ENCODE peak calls at places on chromosomes 3 and 15, in nine cellular contexts. One of them, this sample, is unnamed.

GRCh38 chr3:188320757-188321156 is 166.8 kb downstream of the LPP start:
- DNase-seq in heart right ventricle: no peak
- DNase-seq in tibial nerve: no peak
- DNase-seq in WERI-Rb-1: no peak
- DNase-seq in bronchial epithelial cell: no peak
- DNase-seq in GM10248: no peak
- DNase-seq in Panc1: no peak
- DNase-seq in NB4: no peak
- DNase-seq in A549: no peak
- DNase-seq in this sample: no peak

GRCh38 chr3:32733631-32734229 is 48.7 kb downstream of the CNOT10 start:
- DNase-seq in heart right ventricle: no peak
- DNase-seq in tibial nerve: no peak
- DNase-seq in WERI-Rb-1: no peak
- DNase-seq in bronchial epithelial cell: peak; percentile 54
- DNase-seq in GM10248: peak; percentile 37
- DNase-seq in Panc1: peak; percentile 15
- DNase-seq in NB4: peak; percentile 64
- DNase-seq in A549: peak; percentile 42
- DNase-seq in this sample: no peak

GRCh38 chr3:15116032-15116653 is 17.2 kb upstream of the RBSN start:
- DNase-seq in heart right ventricle: no peak
- DNase-seq in tibial nerve: no peak
- DNase-seq in WERI-Rb-1: no peak
- DNase-seq in bronchial epithelial cell: no peak
- DNase-seq in GM10248: no peak
- DNase-seq in Panc1: no peak
- DNase-seq in NB4: no peak
- DNase-seq in A549: no peak
- DNase-seq in this sample: no peak

GRCh38 chr3:152385761-152386160 is 117.0 kb downstream of the MBNL1 start:
- DNase-seq in heart right ventricle: no peak
- DNase-seq in tibial nerve: no peak
- DNase-seq in WERI-Rb-1: no peak
- DNase-seq in bronchial epithelial cell: no peak
- DNase-seq in GM10248: no peak
- DNase-seq in Panc1: no peak
- DNase-seq in NB4: no peak
- DNase-seq in A549: no peak
- DNase-seq in this sample: no peak

GRCh38 chr3:181709537-181710279 is 2.0 kb upstream of the SOX2 start:
- DNase-seq in heart right ventricle: peak; percentile 68
- DNase-seq in tibial nerve: peak; percentile 85
- DNase-seq in WERI-Rb-1: peak; percentile 68
- DNase-seq in bronchial epithelial cell: peak; percentile 57
- DNase-seq in GM10248: no peak
- DNase-seq in Panc1: no peak
- DNase-seq in NB4: peak; percentile 60
- DNase-seq in A549: no peak
- DNase-seq in this sample: peak; percentile 81

GRCh38 chr3:37904614-37905047 is 43.0 kb downstream of the CTDSPL start:
- DNase-seq in heart right ventricle: no peak
- DNase-seq in tibial nerve: no peak
- DNase-seq in WERI-Rb-1: no peak
- DNase-seq in bronchial epithelial cell: peak; percentile 50
- DNase-seq in GM10248: no peak
- DNase-seq in Panc1: no peak
- DNase-seq in NB4: no peak
- DNase-seq in A549: no peak
- DNase-seq in this sample: no peak

GRCh38 chr3:187616307-187616939 is 53.8 kb downstream of the SST start:
- DNase-seq in heart right ventricle: peak; percentile 34
- DNase-seq in tibial nerve: no peak
- DNase-seq in WERI-Rb-1: peak; percentile 43
- DNase-seq in bronchial epithelial cell: peak; percentile 50
- DNase-seq in GM10248: peak; percentile 38
- DNase-seq in Panc1: peak; percentile 18
- DNase-seq in NB4: peak; percentile 62
- DNase-seq in A549: peak; percentile 18
- DNase-seq in this sample: peak; percentile 77

GRCh38 chr15:66835558-66835878 is 133.5 kb downstream of the SMAD6 start:
- DNase-seq in heart right ventricle: peak; percentile 52
- DNase-seq in tibial nerve: no peak
- DNase-seq in WERI-Rb-1: no peak
- DNase-seq in bronchial epithelial cell: no peak
- DNase-seq in GM10248: no peak
- DNase-seq in Panc1: no peak
- DNase-seq in NB4: peak; percentile 26
- DNase-seq in A549: no peak
- DNase-seq in this sample: no peak

GRCh38 chr15:64774556-64775523 is 549 bp downstream of the RBPMS2 start:
- DNase-seq in heart right ventricle: peak; percentile 28
- DNase-seq in tibial nerve: no peak
- DNase-seq in WERI-Rb-1: peak; percentile 26
- DNase-seq in bronchial epithelial cell: no peak
- DNase-seq in GM10248: no peak
- DNase-seq in Panc1: no peak
- DNase-seq in NB4: no peak
- DNase-seq in A549: no peak
- DNase-seq in this sample: peak; percentile 18

GRCh38 chr3:128320551-128321340 is 145.9 kb downstream of the DNAJB8 start:
- DNase-seq in heart right ventricle: no peak
- DNase-seq in tibial nerve: no peak
- DNase-seq in WERI-Rb-1: no peak
- DNase-seq in bronchial epithelial cell: no peak
- DNase-seq in GM10248: no peak
- DNase-seq in Panc1: no peak
- DNase-seq in NB4: no peak
- DNase-seq in A549: no peak
- DNase-seq in this sample: no peak

GRCh38 chr15:27183182-27183581 is 212.2 kb downstream of the GABRG3 start:
- DNase-seq in heart right ventricle: no peak
- DNase-seq in tibial nerve: no peak
- DNase-seq in WERI-Rb-1: no peak
- DNase-seq in bronchial epithelial cell: no peak
- DNase-seq in GM10248: no peak
- DNase-seq in Panc1: no peak
- DNase-seq in NB4: no peak
- DNase-seq in A549: no peak
- DNase-seq in this sample: no peak

GRCh38 chr3:32667072-32667582 is 17.9 kb upstream of the CNOT10 start:
- DNase-seq in heart right ventricle: no peak
- DNase-seq in tibial nerve: no peak
- DNase-seq in WERI-Rb-1: no peak
- DNase-seq in bronchial epithelial cell: peak; percentile 39
- DNase-seq in GM10248: no peak
- DNase-seq in Panc1: no peak
- DNase-seq in NB4: no peak
- DNase-seq in A549: no peak
- DNase-seq in this sample: no peak

DNA sequence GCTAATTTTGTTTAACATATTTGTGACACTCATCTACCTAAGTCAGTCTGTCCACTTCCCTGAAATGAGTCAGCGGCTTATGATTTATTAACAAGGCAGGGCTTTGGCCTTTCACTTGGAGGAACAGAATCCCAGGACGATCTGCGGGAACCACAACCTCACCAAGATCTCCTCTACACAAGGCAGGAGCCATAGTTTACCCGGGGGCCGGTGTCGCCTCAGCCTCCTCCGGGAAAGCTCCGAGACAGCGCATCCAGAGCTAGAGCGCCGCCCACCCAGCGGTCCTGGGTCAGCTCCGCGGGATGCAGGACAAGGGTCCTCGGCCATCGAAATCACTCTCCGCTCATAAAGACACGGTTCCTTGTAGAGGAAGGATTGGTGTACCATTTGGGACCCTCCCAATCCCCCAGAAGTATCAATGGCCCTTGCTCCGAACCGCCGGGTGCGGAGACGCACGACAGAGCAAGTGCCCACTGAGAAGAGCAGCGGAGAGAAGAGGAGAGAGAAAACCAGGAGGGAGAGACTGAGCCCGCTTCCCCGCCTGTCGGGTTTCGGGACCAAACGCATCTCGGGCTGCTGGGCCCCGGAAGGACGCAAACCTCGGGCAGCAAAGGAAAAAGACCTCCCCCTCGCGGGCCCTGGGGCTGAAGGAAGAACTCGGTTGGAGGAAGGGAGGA is 13.1 kb upstream of the ALCAM start:
- DNase-seq in heart right ventricle: no peak
- DNase-seq in tibial nerve: no peak
- DNase-seq in WERI-Rb-1: no peak
- DNase-seq in bronchial epithelial cell: peak; percentile 70
- DNase-seq in GM10248: peak; percentile 19
- DNase-seq in Panc1: no peak
- DNase-seq in NB4: no peak
- DNase-seq in A549: no peak
- DNase-seq in this sample: no peak
- TF ChIP-seq CTCF in heart right ventricle: no peak
- TF ChIP-seq CTCF in tibial nerve: no peak
- TF ChIP-seq CTCF in WERI-Rb-1: no peak
- TF ChIP-seq CTCF in bronchial epithelial cell: no peak
- TF ChIP-seq CTCF in GM10248: no peak
- TF ChIP-seq CTCF in Panc1: no peak
- TF ChIP-seq CTCF in NB4: no peak
- TF ChIP-seq CTCF in A549: no peak
- TF ChIP-seq CTCF in this sample: no peak

DNA sequence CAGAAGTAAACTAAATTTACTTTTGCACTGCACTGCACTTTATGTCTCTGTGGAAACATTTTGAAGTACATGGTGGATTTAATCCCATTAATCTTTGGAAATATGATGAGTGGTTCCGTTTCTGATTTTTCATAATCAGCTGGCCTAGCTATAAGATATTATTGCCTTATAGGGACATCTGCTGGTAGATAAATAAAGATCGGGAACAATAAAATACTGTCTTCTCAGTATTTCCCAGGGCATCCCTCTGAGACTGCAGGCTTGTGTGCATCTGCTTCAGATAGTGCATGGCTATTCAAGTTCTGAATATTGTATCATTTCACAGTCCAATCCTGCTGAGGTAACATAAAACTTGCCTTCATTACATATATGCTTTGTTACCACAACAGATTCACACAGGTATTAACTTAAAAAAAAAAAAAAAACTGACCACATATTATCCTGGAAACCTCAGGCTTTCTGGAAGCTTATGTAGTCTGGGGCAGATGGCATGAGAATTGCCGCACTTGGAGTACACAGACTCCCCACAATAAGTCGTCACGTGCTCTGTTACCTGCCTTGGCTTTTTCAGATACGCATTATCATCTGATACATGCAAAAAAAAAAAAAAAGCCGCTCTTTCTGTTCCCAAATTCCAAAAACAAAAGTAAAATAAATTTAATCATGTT is 330.8 kb upstream of the AGTR1 start:
- DNase-seq in heart right ventricle: no peak
- DNase-seq in tibial nerve: no peak
- DNase-seq in WERI-Rb-1: no peak
- DNase-seq in bronchial epithelial cell: peak; percentile 8
- DNase-seq in GM10248: no peak
- DNase-seq in Panc1: no peak
- DNase-seq in NB4: no peak
- DNase-seq in A549: peak; percentile 4
- DNase-seq in this sample: no peak
- TF ChIP-seq CTCF in heart right ventricle: no peak
- TF ChIP-seq CTCF in tibial nerve: no peak
- TF ChIP-seq CTCF in WERI-Rb-1: no peak
- TF ChIP-seq CTCF in bronchial epithelial cell: no peak
- TF ChIP-seq CTCF in GM10248: no peak
- TF ChIP-seq CTCF in Panc1: peak; percentile 18
- TF ChIP-seq CTCF in NB4: no peak
- TF ChIP-seq CTCF in A549: peak; percentile 44
- TF ChIP-seq CTCF in this sample: no peak

DNA sequence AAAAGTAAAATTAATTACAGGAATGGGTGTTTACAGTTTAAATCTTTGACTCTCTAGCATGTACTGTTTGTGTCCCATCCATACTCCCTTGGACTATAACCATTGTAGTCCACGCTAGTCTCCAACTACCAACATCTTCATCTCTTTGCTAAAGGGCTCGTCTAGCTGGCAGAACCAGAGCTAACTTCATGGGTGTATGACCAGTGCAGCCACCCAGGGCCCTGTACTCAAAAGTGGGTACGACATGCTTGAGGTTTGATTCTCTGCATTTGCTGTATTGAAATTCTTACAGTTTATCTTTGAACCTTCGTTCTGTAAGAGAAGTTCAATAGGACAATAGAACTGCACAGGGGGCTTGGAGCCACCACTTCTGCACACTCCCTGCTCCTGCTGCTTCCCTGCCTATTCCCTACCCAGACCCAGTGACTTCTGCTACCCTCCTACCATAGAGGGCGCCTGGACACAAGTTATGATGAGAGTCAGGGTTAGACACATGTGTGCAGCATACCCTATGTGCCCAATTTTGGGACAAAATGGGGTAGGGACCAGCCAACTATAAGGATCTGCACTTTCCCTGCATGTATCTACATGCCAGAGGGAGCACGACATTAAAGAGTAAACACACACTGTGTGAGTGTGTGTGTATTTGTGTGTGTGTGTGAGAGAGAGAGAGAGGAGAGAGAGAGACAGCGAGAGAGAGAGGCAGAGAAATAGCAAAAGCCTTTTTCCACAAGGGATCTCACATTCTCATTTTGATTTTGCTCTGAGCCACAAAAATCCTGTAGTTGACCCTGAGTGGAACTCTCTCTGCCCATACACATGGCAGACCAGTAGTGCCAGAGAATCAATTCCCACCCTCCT is 59.0 kb upstream of the NECTIN3 start:
- DNase-seq in heart right ventricle: no peak
- DNase-seq in tibial nerve: no peak
- DNase-seq in WERI-Rb-1: peak; percentile 64
- DNase-seq in bronchial epithelial cell: peak; percentile 37
- DNase-seq in GM10248: no peak
- DNase-seq in Panc1: no peak
- DNase-seq in NB4: peak; percentile 2
- DNase-seq in A549: no peak
- DNase-seq in this sample: peak; percentile 22
- TF ChIP-seq CTCF in heart right ventricle: no peak
- TF ChIP-seq CTCF in tibial nerve: no peak
- TF ChIP-seq CTCF in WERI-Rb-1: peak; percentile 72
- TF ChIP-seq CTCF in bronchial epithelial cell: peak; percentile 50
- TF ChIP-seq CTCF in GM10248: no peak
- TF ChIP-seq CTCF in Panc1: no peak
- TF ChIP-seq CTCF in NB4: no peak
- TF ChIP-seq CTCF in A549: no peak
- TF ChIP-seq CTCF in this sample: no peak

DNA sequence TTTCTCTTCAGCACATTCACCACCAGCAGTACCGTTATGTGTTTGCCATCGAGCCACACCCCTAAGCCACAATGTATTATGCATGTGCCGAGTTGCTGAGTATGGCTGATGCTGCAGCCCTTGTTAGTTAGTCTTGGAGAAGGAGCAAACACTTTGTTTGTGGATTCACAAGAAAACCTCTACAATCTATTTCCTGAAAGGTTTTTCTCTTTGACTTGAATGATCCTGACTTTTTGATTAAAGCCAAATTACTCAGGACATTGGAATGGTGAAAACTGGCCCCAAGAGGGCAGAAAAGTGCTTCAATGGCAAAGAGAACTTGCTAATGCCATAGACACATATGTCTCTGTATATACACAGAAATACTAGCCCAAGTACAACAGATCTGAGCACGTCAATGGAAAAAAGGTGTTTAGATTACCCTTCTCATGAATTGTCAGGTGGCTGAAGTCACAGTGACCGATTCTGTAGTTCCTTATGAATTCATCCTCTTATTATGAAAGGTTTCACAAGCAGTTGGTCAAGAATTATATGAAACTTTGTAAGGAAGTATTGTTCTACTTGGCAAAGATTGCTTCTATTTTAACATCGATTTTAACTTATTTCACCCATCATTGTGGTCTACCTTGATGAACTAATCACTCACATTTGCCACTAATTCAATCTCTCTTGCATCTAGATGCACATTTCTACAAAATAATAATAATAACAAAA is 103.0 kb downstream of the P3H2 start:
- DNase-seq in heart right ventricle: peak; percentile 12
- DNase-seq in tibial nerve: no peak
- DNase-seq in WERI-Rb-1: peak; percentile 10
- DNase-seq in bronchial epithelial cell: peak; percentile 85
- DNase-seq in GM10248: no peak
- DNase-seq in Panc1: peak; percentile 82
- DNase-seq in NB4: no peak
- DNase-seq in A549: no peak
- DNase-seq in this sample: no peak
- TF ChIP-seq CTCF in heart right ventricle: peak; percentile 37
- TF ChIP-seq CTCF in tibial nerve: no peak
- TF ChIP-seq CTCF in WERI-Rb-1: no peak
- TF ChIP-seq CTCF in bronchial epithelial cell: peak; percentile 39
- TF ChIP-seq CTCF in GM10248: peak; percentile 38
- TF ChIP-seq CTCF in Panc1: peak; percentile 58
- TF ChIP-seq CTCF in NB4: no peak
- TF ChIP-seq CTCF in A549: peak; percentile 77
- TF ChIP-seq CTCF in this sample: no peak